ENCODE peak calls at places on chromosomes 4 and X, in four cellular contexts. One of them, this sample, is unnamed. For H3K4me1, the result is how much of the 10 kb centered on the place peaks cover.

GRCh38 chr4:171288816-171289432 is 524.3 kb upstream of the GALNTL6 start:
- DNase-seq in right lobe of liver: no peak
- DNase-seq in spleen: no peak
- DNase-seq in cardiac muscle cell: no peak
- DNase-seq in this sample: no peak

GRCh38 chr4:136742330-136742729 is 790.0 kb downstream of the PCDH18 start:
- DNase-seq in right lobe of liver: no peak
- DNase-seq in spleen: no peak
- DNase-seq in cardiac muscle cell: no peak
- DNase-seq in this sample: no peak

GRCh38 chr4:52263612-52264011 is 212.5 kb downstream of the SPATA18 start:
- DNase-seq in right lobe of liver: no peak
- DNase-seq in cardiac muscle cell: no peak
- DNase-seq in spleen: no peak
- DNase-seq in this sample: no peak

GRCh38 chr4:184328022-184328736 is 110.5 kb upstream of the ENPP6 start:
- DNase-seq in cardiac muscle cell: no peak
- DNase-seq in spleen: no peak
- DNase-seq in right lobe of liver: peak
- DNase-seq in this sample: peak

GRCh38 chr4:138181288-138181687 is 60.9 kb downstream of the SLC7A11 start:
- DNase-seq in right lobe of liver: no peak
- DNase-seq in cardiac muscle cell: no peak
- DNase-seq in spleen: no peak
- DNase-seq in this sample: no peak

GRCh38 chr4:173522874-173523395 is 7.1 kb downstream of the HAND2 start:
- DNase-seq in right lobe of liver: no peak
- DNase-seq in cardiac muscle cell: no peak
- DNase-seq in spleen: no peak
- DNase-seq in this sample: no peak

GRCh38 chr4:112296949-112297483 is at the start of gene ALPK1:
- DNase-seq in spleen: no peak
- DNase-seq in cardiac muscle cell: no peak
- DNase-seq in right lobe of liver: no peak
- DNase-seq in this sample: no peak

GRCh38 chr4:15674926-15675325 is 6.7 kb upstream of the FAM200B start:
- DNase-seq in cardiac muscle cell: no peak
- DNase-seq in spleen: no peak
- DNase-seq in right lobe of liver: no peak
- DNase-seq in this sample: no peak

GRCh38 chr4:385934-386707 is 48.5 kb downstream of the ZNF141 start:
- DNase-seq in right lobe of liver: no peak
- DNase-seq in cardiac muscle cell: no peak
- DNase-seq in spleen: no peak
- DNase-seq in this sample: no peak

GRCh38 chr4:55808187-55808586 is 11.4 kb upstream of the EXOC1L start:
- DNase-seq in spleen: no peak
- DNase-seq in right lobe of liver: no peak
- DNase-seq in cardiac muscle cell: peak
- DNase-seq in this sample: no peak

GRCh38 chr4:53005149-53005546 is 143.0 kb downstream of the RASL11B start:
- DNase-seq in right lobe of liver: no peak
- DNase-seq in spleen: no peak
- DNase-seq in cardiac muscle cell: no peak
- DNase-seq in this sample: no peak

GRCh38 chr4:177190995-177191568 is 118.6 kb upstream of the NEIL3 start:
- DNase-seq in spleen: no peak
- DNase-seq in right lobe of liver: no peak
- DNase-seq in cardiac muscle cell: no peak
- DNase-seq in this sample: no peak

GRCh38 chr4:98027827-98028226 is 115.4 kb downstream of the STPG2 start:
- DNase-seq in spleen: no peak
- DNase-seq in cardiac muscle cell: peak
- DNase-seq in right lobe of liver: no peak
- DNase-seq in this sample: no peak

GRCh38 chrX:7225338-7225737 is 77.4 kb upstream of the PUDP start:
- DNase-seq in cardiac muscle cell: peak
- DNase-seq in spleen: no peak
- DNase-seq in right lobe of liver: no peak
- DNase-seq in this sample: no peak

GRCh38 chr4:23161787-23162186 is 469.1 kb downstream of the GBA3 start:
- DNase-seq in cardiac muscle cell: no peak
- DNase-seq in right lobe of liver: no peak
- DNase-seq in spleen: no peak
- DNase-seq in this sample: no peak

GRCh38 chrX:39726810-39727209 is 370.9 kb downstream of the BCOR start:
- DNase-seq in right lobe of liver: no peak
- DNase-seq in cardiac muscle cell: no peak
- DNase-seq in spleen: no peak
- DNase-seq in this sample: no peak

GRCh38 chr4:54998991-54999390 is 126.4 kb downstream of the KDR start:
- DNase-seq in cardiac muscle cell: peak
- DNase-seq in spleen: no peak
- DNase-seq in right lobe of liver: no peak
- DNase-seq in this sample: no peak

GRCh38 chr4:107693132-107693531 is 26.9 kb downstream of the PAPSS1 start:
- DNase-seq in cardiac muscle cell: no peak
- DNase-seq in right lobe of liver: no peak
- DNase-seq in spleen: no peak
- DNase-seq in this sample: no peak
- H3K27ac ChIP-seq in cardiac muscle cell: no peak
- H3K27ac ChIP-seq in right lobe of liver: no peak
- H3K27ac ChIP-seq in spleen: peak
- H3K27ac ChIP-seq in this sample: no peak

GRCh38 chr4:122827899-122828601 is 1.4 kb downstream of the FGF2 start:
- DNase-seq in right lobe of liver: no peak
- DNase-seq in spleen: no peak
- DNase-seq in cardiac muscle cell: peak
- DNase-seq in this sample: no peak
- TF ChIP-seq CTCF in right lobe of liver: no peak
- TF ChIP-seq CTCF in spleen: no peak
- TF ChIP-seq CTCF in cardiac muscle cell: peak
- TF ChIP-seq CTCF in this sample: no peak

GRCh38 chr4:113447061-113447460 is 314.5 kb downstream of the CAMK2D start:
- DNase-seq in spleen: no peak
- DNase-seq in cardiac muscle cell: no peak
- DNase-seq in right lobe of liver: no peak
- DNase-seq in this sample: no peak

GRCh38 chr4:113444386-113444785 is 317.2 kb downstream of the CAMK2D start:
- DNase-seq in spleen: no peak
- DNase-seq in right lobe of liver: no peak
- DNase-seq in cardiac muscle cell: peak
- DNase-seq in this sample: no peak

GRCh38 chr4:113446019-113446418 is 315.5 kb downstream of the CAMK2D start:
- DNase-seq in right lobe of liver: no peak
- DNase-seq in cardiac muscle cell: no peak
- DNase-seq in spleen: no peak
- DNase-seq in this sample: no peak

GRCh38 chr4:113442821-113443220 is 318.7 kb downstream of the CAMK2D start:
- DNase-seq in cardiac muscle cell: no peak
- DNase-seq in spleen: no peak
- DNase-seq in right lobe of liver: no peak
- DNase-seq in this sample: no peak

GRCh38 chr4:113445286-113445685 is 316.3 kb downstream of the CAMK2D start:
- DNase-seq in spleen: no peak
- DNase-seq in cardiac muscle cell: no peak
- DNase-seq in right lobe of liver: no peak
- DNase-seq in this sample: peak
- H3K4me1 ChIP-seq in spleen: under half
- H3K4me1 ChIP-seq in cardiac muscle cell: under half
- H3K4me1 ChIP-seq in right lobe of liver: under half
- H3K4me1 ChIP-seq in this sample: under half

GRCh38 chr4:150236626-150237025 is 158.4 kb downstream of the DCLK2 start:
- DNase-seq in spleen: no peak
- DNase-seq in cardiac muscle cell: no peak
- DNase-seq in right lobe of liver: no peak
- DNase-seq in this sample: no peak
- H3K27ac ChIP-seq in spleen: no peak
- H3K27ac ChIP-seq in cardiac muscle cell: no peak
- H3K27ac ChIP-seq in right lobe of liver: peak
- H3K27ac ChIP-seq in this sample: peak

DNA sequence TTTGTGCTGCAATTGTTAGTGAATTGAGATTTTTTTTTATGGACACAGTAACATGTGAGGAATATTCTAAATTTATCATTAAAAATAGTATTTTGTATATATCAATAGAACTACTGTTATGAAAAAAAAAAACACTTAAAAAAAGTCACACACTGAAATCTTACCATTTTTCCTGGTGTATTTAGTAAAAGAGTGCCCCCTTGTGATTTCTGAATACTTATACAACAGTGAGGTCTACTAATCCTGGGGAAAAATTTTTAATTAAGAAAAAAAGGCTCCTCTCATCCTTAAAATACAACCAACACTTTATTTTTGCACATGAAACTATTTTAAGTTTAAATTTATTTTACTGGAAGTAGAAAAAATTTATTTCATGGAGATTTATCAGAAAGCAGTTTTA is 56.4 kb upstream of the SPOCK3 start:
- DNase-seq in cardiac muscle cell: peak
- DNase-seq in spleen: no peak
- DNase-seq in right lobe of liver: no peak
- DNase-seq in this sample: no peak
- TF ChIP-seq CTCF in cardiac muscle cell: no peak
- TF ChIP-seq CTCF in spleen: peak
- TF ChIP-seq CTCF in right lobe of liver: peak
- TF ChIP-seq CTCF in this sample: peak

GRCh38 chr4:41396214-41396613 is 139.5 kb downstream of the UCHL1 start:
- DNase-seq in cardiac muscle cell: no peak
- DNase-seq in spleen: no peak
- DNase-seq in right lobe of liver: no peak
- DNase-seq in this sample: no peak
- H3K4me1 ChIP-seq in cardiac muscle cell: under half
- H3K4me1 ChIP-seq in spleen: under half
- H3K4me1 ChIP-seq in right lobe of liver: under half
- H3K4me1 ChIP-seq in this sample: under half

GRCh38 chr4:186701788-186702187 is 21.9 kb downstream of the FAT1 start:
- DNase-seq in spleen: no peak
- DNase-seq in cardiac muscle cell: no peak
- DNase-seq in right lobe of liver: no peak
- DNase-seq in this sample: no peak

GRCh38 chr4:186703510-186703909 is 20.1 kb downstream of the FAT1 start:
- DNase-seq in spleen: no peak
- DNase-seq in right lobe of liver: no peak
- DNase-seq in cardiac muscle cell: no peak
- DNase-seq in this sample: no peak

GRCh38 chr4:186701273-186701672 is 22.4 kb downstream of the FAT1 start:
- DNase-seq in right lobe of liver: no peak
- DNase-seq in spleen: no peak
- DNase-seq in cardiac muscle cell: peak
- DNase-seq in this sample: no peak

GRCh38 chr4:186702940-186703339 is 20.7 kb downstream of the FAT1 start:
- DNase-seq in right lobe of liver: no peak
- DNase-seq in cardiac muscle cell: no peak
- DNase-seq in spleen: no peak
- DNase-seq in this sample: no peak

DNA sequence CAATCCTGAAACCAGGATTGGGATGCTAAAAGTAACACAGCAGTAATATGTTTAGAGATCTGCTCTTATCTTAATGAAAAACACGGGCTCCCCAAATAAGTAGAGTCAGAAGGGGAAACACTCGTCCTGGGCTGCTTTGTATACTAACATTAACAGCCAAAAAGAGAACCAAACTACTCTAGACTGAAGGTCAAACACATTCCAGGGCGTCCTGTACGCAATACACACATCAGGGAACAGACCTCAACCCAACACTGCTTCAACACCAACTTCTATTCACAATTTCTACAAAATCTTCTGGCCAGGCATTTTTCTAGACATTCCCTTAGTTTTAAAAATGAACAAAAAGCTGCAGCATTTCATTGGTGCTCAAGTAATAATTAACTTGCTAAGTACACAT is 21.4 kb downstream of the FAT1 start:
- DNase-seq in right lobe of liver: no peak
- DNase-seq in cardiac muscle cell: no peak
- DNase-seq in spleen: no peak
- DNase-seq in this sample: no peak
- H3K27ac ChIP-seq in right lobe of liver: no peak
- H3K27ac ChIP-seq in cardiac muscle cell: no peak
- H3K27ac ChIP-seq in spleen: no peak
- H3K27ac ChIP-seq in this sample: no peak

GRCh38 chr4:58247792-58248191 is 1137.6 kb upstream of the IGFBP7 start:
- DNase-seq in cardiac muscle cell: peak
- DNase-seq in spleen: no peak
- DNase-seq in right lobe of liver: no peak
- DNase-seq in this sample: no peak
- TF ChIP-seq CTCF in cardiac muscle cell: no peak
- TF ChIP-seq CTCF in spleen: no peak
- TF ChIP-seq CTCF in right lobe of liver: no peak
- TF ChIP-seq CTCF in this sample: peak